ENCODE peak calls at places on chromosomes 12 and 14, in four cellular contexts. One of them, this sample, is unnamed. For H3K4me1, the result is how much of the 10 kb centered on the place peaks cover.

GRCh38 chr12:96578526-96579125 is 89.2 kb downstream of the CFAP54 start:
- DNase-seq in H1: no peak
- DNase-seq in GM12878: peak
- DNase-seq in HepG2: peak
- DNase-seq in this sample: peak

GRCh38 chr12:53804429-53804828 is 52.6 kb upstream of the CISTR start:
- DNase-seq in HepG2: no peak
- DNase-seq in GM12878: no peak
- DNase-seq in H1: no peak
- DNase-seq in this sample: no peak

GRCh38 chr14:66508846-66509621 is 1.1 kb downstream of the GPHN start:
- DNase-seq in HepG2: no peak
- DNase-seq in H1: peak
- DNase-seq in GM12878: peak
- DNase-seq in this sample: peak

GRCh38 chr14:56196274-56196673 is 78.1 kb downstream of the PELI2 start:
- DNase-seq in HepG2: no peak
- DNase-seq in GM12878: no peak
- DNase-seq in H1: no peak
- DNase-seq in this sample: no peak

GRCh38 chr14:63012171-63012570 is 33.1 kb downstream of the KCNH5 start:
- DNase-seq in HepG2: no peak
- DNase-seq in H1: no peak
- DNase-seq in GM12878: no peak
- DNase-seq in this sample: no peak

GRCh38 chr14:98932436-98933325 is 339.3 kb downstream of the BCL11B start:
- DNase-seq in GM12878: no peak
- DNase-seq in HepG2: no peak
- DNase-seq in H1: no peak
- DNase-seq in this sample: no peak

GRCh38 chr12:70823182-70823976 is 97.2 kb downstream of the PTPRR start:
- DNase-seq in HepG2: no peak
- DNase-seq in GM12878: no peak
- DNase-seq in H1: no peak
- DNase-seq in this sample: no peak

GRCh38 chr12:120264086-120264485 is 1.4 kb downstream of the PXN start:
- DNase-seq in H1: no peak
- DNase-seq in HepG2: no peak
- DNase-seq in GM12878: no peak
- DNase-seq in this sample: no peak

GRCh38 chr12:15855646-15856045 is 26.5 kb upstream of the STRAP start:
- DNase-seq in H1: no peak
- DNase-seq in HepG2: no peak
- DNase-seq in GM12878: no peak
- DNase-seq in this sample: no peak

GRCh38 chr14:81211844-81212243 is 8.9 kb downstream of the GTF2A1 start:
- DNase-seq in H1: no peak
- DNase-seq in HepG2: peak
- DNase-seq in GM12878: no peak
- DNase-seq in this sample: peak

GRCh38 chr12:40310201-40310600 is 85.4 kb downstream of the LRRK2 start:
- DNase-seq in H1: no peak
- DNase-seq in GM12878: no peak
- DNase-seq in HepG2: peak
- DNase-seq in this sample: no peak

GRCh38 chr12:132343294-132343972 is 14.0 kb upstream of the GALNT9 start:
- DNase-seq in HepG2: no peak
- DNase-seq in H1: no peak
- DNase-seq in GM12878: no peak
- DNase-seq in this sample: no peak

GRCh38 chr14:82385043-82385442 is 851.4 kb upstream of the SEL1L start:
- DNase-seq in H1: no peak
- DNase-seq in HepG2: no peak
- DNase-seq in GM12878: no peak
- DNase-seq in this sample: no peak

GRCh38 chr12:94969424-94969823 is 34.1 kb downstream of the NDUFA12 start:
- DNase-seq in GM12878: no peak
- DNase-seq in HepG2: no peak
- DNase-seq in H1: no peak
- DNase-seq in this sample: no peak

GRCh38 chr12:91111366-91112321 is at the start of gene LUM:
- DNase-seq in HepG2: no peak
- DNase-seq in GM12878: no peak
- DNase-seq in H1: no peak
- DNase-seq in this sample: peak

GRCh38 chr12:56678852-56679251 is 9.2 kb downstream of the PTGES3 start:
- DNase-seq in HepG2: no peak
- DNase-seq in GM12878: no peak
- DNase-seq in H1: no peak
- DNase-seq in this sample: no peak

GRCh38 chr14:23307687-23308644 is 1.3 kb downstream of the BCL2L2 start:
- DNase-seq in GM12878: no peak
- DNase-seq in HepG2: no peak
- DNase-seq in H1: no peak
- DNase-seq in this sample: no peak

GRCh38 chr14:98136420-98136819 is 1135.6 kb downstream of the BCL11B start:
- DNase-seq in HepG2: no peak
- DNase-seq in H1: no peak
- DNase-seq in GM12878: no peak
- DNase-seq in this sample: no peak

GRCh38 chr12:46874642-46875041 is 48.8 kb upstream of the SLC38A4 start:
- DNase-seq in H1: no peak
- DNase-seq in GM12878: no peak
- DNase-seq in HepG2: no peak
- DNase-seq in this sample: no peak

GRCh38 chr12:124517260-124518050 is 50.0 kb downstream of the NCOR2 start:
- DNase-seq in HepG2: no peak
- DNase-seq in GM12878: no peak
- DNase-seq in H1: no peak
- DNase-seq in this sample: peak

GRCh38 chr12:63495974-63496373 is 172.3 kb downstream of the DPY19L2 start:
- DNase-seq in HepG2: no peak
- DNase-seq in GM12878: no peak
- DNase-seq in H1: no peak
- DNase-seq in this sample: no peak

GRCh38 chr12:53004178-53004577 is 2.1 kb upstream of the EIF4B start:
- DNase-seq in GM12878: no peak
- DNase-seq in H1: no peak
- DNase-seq in HepG2: no peak
- DNase-seq in this sample: no peak

GRCh38 chr12:131827961-131828534 is at the start of gene MMP17:
- DNase-seq in HepG2: no peak
- DNase-seq in GM12878: no peak
- DNase-seq in H1: peak
- DNase-seq in this sample: peak

GRCh38 chr14:28656704-28657255 is 109.8 kb upstream of the FOXG1 start:
- DNase-seq in GM12878: no peak
- DNase-seq in H1: no peak
- DNase-seq in HepG2: no peak
- DNase-seq in this sample: no peak

GRCh38 chr14:93536945-93537344 is 106.2 kb downstream of the UNC79 start:
- DNase-seq in H1: peak
- DNase-seq in GM12878: no peak
- DNase-seq in HepG2: peak
- DNase-seq in this sample: peak

GRCh38 chr14:80135305-80136088 is 75.8 kb downstream of the DIO2 start:
- DNase-seq in HepG2: no peak
- DNase-seq in H1: no peak
- DNase-seq in GM12878: no peak
- DNase-seq in this sample: no peak

GRCh38 chr14:37057776-37058175 is 114.6 kb downstream of the SLC25A21 start:
- DNase-seq in GM12878: no peak
- DNase-seq in HepG2: no peak
- DNase-seq in H1: no peak
- DNase-seq in this sample: no peak

GRCh38 chr14:24965934-24966593 is 83.9 kb downstream of the STXBP6 start:
- DNase-seq in HepG2: no peak
- DNase-seq in GM12878: no peak
- DNase-seq in H1: no peak
- DNase-seq in this sample: no peak

GRCh38 chr14:91326514-91326832 is 82.0 kb upstream of the GPR68 start:
- DNase-seq in GM12878: no peak
- DNase-seq in HepG2: no peak
- DNase-seq in H1: no peak
- DNase-seq in this sample: no peak

GRCh38 chr14:103301512-103302197 is 32.4 kb upstream of the EIF5 start:
- DNase-seq in H1: no peak
- DNase-seq in GM12878: no peak
- DNase-seq in HepG2: no peak
- DNase-seq in this sample: peak

GRCh38 chr12:56411781-56412639 is 37.2 kb downstream of the TIMELESS start:
- DNase-seq in GM12878: no peak
- DNase-seq in HepG2: no peak
- DNase-seq in H1: no peak
- DNase-seq in this sample: no peak

GRCh38 chr12:48037267-48037915 is 33.1 kb upstream of the COL2A1 start:
- DNase-seq in H1: peak
- DNase-seq in GM12878: no peak
- DNase-seq in HepG2: peak
- DNase-seq in this sample: no peak

GRCh38 chr12:2295941-2296461 is 243.2 kb downstream of the CACNA1C start:
- DNase-seq in GM12878: no peak
- DNase-seq in H1: no peak
- DNase-seq in HepG2: no peak
- DNase-seq in this sample: no peak

GRCh38 chr14:100589071-100589759 is 2.0 kb upstream of the BEGAIN start:
- DNase-seq in HepG2: no peak
- DNase-seq in GM12878: no peak
- DNase-seq in H1: no peak
- DNase-seq in this sample: peak

GRCh38 chr12:93922583-93923006 is 225.8 kb upstream of the PLXNC1 start:
- DNase-seq in GM12878: no peak
- DNase-seq in H1: no peak
- DNase-seq in HepG2: no peak
- DNase-seq in this sample: no peak

GRCh38 chr14:81831128-81831815 is 297.6 kb upstream of the SEL1L start:
- DNase-seq in H1: no peak
- DNase-seq in HepG2: no peak
- DNase-seq in GM12878: no peak
- DNase-seq in this sample: no peak

GRCh38 chr14:99028041-99028440 is 244.0 kb downstream of the BCL11B start:
- DNase-seq in H1: no peak
- DNase-seq in GM12878: no peak
- DNase-seq in HepG2: no peak
- DNase-seq in this sample: no peak

GRCh38 chr12:15152864-15153263 is 68.4 kb downstream of the RERG start:
- DNase-seq in GM12878: no peak
- DNase-seq in HepG2: no peak
- DNase-seq in H1: no peak
- DNase-seq in this sample: no peak

DNA sequence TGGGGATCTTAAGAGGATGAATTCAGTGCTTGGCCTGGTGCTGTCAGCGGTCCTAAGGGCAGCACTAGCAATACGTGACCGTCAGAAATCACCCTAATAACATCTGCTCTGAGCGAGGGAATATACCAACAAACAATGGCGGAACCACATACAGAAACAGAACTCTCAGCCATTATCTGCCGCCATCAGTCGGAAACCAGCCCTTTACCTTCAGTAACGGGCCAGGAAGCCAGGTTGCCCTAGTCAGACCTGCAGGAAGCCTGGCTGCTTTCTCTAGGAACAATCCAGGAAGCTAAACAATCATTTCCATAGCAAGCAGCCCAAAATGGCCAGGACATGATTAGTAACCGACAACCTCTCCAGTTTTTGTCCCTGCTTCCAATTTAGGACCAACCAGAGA is 5.6 kb downstream of the CDCA4 start:
- DNase-seq in GM12878: no peak
- DNase-seq in HepG2: no peak
- DNase-seq in H1: no peak
- DNase-seq in this sample: no peak
- H3K4me1 ChIP-seq in GM12878: under half
- H3K4me1 ChIP-seq in HepG2: half or more
- H3K4me1 ChIP-seq in H1: under half
- H3K4me1 ChIP-seq in this sample: half or more

GRCh38 chr12:76069339-76069738 is 15.1 kb downstream of the NAP1L1 start:
- DNase-seq in GM12878: no peak
- DNase-seq in HepG2: no peak
- DNase-seq in H1: no peak
- DNase-seq in this sample: no peak

GRCh38 chr12:76064904-76065303 is 19.6 kb downstream of the NAP1L1 start:
- DNase-seq in GM12878: no peak
- DNase-seq in HepG2: no peak
- DNase-seq in H1: no peak
- DNase-seq in this sample: no peak

GRCh38 chr12:76060111-76060510 is 24.4 kb downstream of the NAP1L1 start:
- DNase-seq in GM12878: no peak
- DNase-seq in HepG2: no peak
- DNase-seq in H1: no peak
- DNase-seq in this sample: no peak

GRCh38 chr12:76065917-76066316 is 18.6 kb downstream of the NAP1L1 start:
- DNase-seq in H1: no peak
- DNase-seq in GM12878: no peak
- DNase-seq in HepG2: no peak
- DNase-seq in this sample: no peak
- H3K4me3 ChIP-seq in H1: no peak
- H3K4me3 ChIP-seq in GM12878: no peak
- H3K4me3 ChIP-seq in HepG2: no peak
- H3K4me3 ChIP-seq in this sample: no peak

GRCh38 chr12:105464426-105464825 is 133.9 kb downstream of the C12orf75 start:
- DNase-seq in H1: no peak
- DNase-seq in HepG2: no peak
- DNase-seq in GM12878: no peak
- DNase-seq in this sample: no peak
- TF ChIP-seq TCF12 in H1: no peak
- TF ChIP-seq TCF12 in HepG2: no peak
- TF ChIP-seq TCF12 in GM12878: no peak
- TF ChIP-seq TCF12 in this sample: peak

GRCh38 chr14:69191340-69192111 is at the start of gene EXD2:
- DNase-seq in HepG2: peak
- DNase-seq in GM12878: peak
- DNase-seq in H1: peak
- DNase-seq in this sample: peak

DNA sequence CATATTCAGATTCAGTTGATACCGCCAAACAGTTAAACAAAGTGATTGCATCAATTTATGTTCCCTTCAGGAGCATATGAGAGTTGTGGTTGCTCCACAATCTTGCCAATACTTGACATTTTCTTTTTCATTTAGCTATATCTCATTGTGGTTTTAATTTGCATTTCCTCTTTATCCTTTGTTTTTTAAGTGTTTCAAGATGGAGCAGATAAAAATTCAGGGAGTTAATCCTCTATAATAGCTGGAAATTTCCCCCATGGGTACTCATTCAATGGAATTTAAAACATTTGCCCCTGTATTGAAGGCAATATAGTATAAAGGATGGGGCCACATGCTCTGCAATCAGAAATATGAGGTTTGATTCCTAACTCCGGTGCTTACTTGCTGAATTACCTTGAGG is 1.1 kb upstream of the EXD2 start:
- DNase-seq in GM12878: no peak
- DNase-seq in H1: no peak
- DNase-seq in HepG2: no peak
- DNase-seq in this sample: no peak
- H3K4me1 ChIP-seq in GM12878: under half
- H3K4me1 ChIP-seq in H1: under half
- H3K4me1 ChIP-seq in HepG2: under half
- H3K4me1 ChIP-seq in this sample: under half